ENCODE peak calls at places on chromosomes 6 and 20, in nine cellular contexts. X, O, R, Z, F, G, T, B and A are unnamed samples.
A peak's percentile ranks its signal among the peaks of the same experiment; 100 is the strongest.

GRCh38 chr6:33197431-33198048 is 2.9 kb downstream of the RXRB start:
- DNase-seq in X (peak; percentile 68), O (peak; percentile 82), R (peak; percentile 68), Z (peak; percentile 79), F (peak; percentile 76), G (peak; percentile 81), T (peak; percentile 37), B (no peak), A (no peak)

GRCh38 chr6:31834704-31835375 is 7.3 kb downstream of the HSPA1B start:
- DNase-seq in X (peak; percentile 79), O (peak; percentile 76), R (peak; percentile 72), Z (no peak), F (peak; percentile 77), G (no peak), T (peak; percentile 81), B (peak; percentile 74), A (no peak)

GRCh38 chr6:95797054-95797453 is 218.7 kb upstream of the FUT9 start:
- DNase-seq in X (no peak), O (no peak), R (no peak), Z (no peak), F (no peak), G (no peak), T (no peak), B (no peak), A (no peak)

GRCh38 chr20:32524871-32525501 is 60.1 kb downstream of the NOL4L start:
- DNase-seq in X (no peak), O (no peak), R (peak; percentile 88), Z (no peak), F (peak; percentile 92), G (no peak), T (peak; percentile 48), B (peak; percentile 82), A (no peak)

GRCh38 chr6:118263929-118264486 is 284.1 kb upstream of the PLN start:
- DNase-seq in X (peak; percentile 5), O (peak; percentile 44), R (no peak), Z (peak; percentile 33), F (no peak), G (peak; percentile 52), T (no peak), B (no peak), A (no peak)

GRCh38 chr6:11460837-11461661 is 76.5 kb upstream of the TMEM170B start:
- DNase-seq in X (no peak), O (no peak), R (no peak), Z (no peak), F (no peak), G (no peak), T (no peak), B (no peak), A (peak; percentile 5)

GRCh38 chr20:44460795-44461141 is 14.9 kb upstream of the TTPAL start:
- DNase-seq in X (peak; percentile 45), O (peak; percentile 46), R (no peak), Z (peak; percentile 57), F (no peak), G (peak; percentile 66), T (no peak), B (no peak), A (no peak)

GRCh38 chr6:106117579-106117978 is 31.4 kb downstream of the PRDM1 start:
- DNase-seq in X (no peak), O (no peak), R (no peak), Z (no peak), F (no peak), G (no peak), T (no peak), B (no peak), A (no peak)

DNA sequence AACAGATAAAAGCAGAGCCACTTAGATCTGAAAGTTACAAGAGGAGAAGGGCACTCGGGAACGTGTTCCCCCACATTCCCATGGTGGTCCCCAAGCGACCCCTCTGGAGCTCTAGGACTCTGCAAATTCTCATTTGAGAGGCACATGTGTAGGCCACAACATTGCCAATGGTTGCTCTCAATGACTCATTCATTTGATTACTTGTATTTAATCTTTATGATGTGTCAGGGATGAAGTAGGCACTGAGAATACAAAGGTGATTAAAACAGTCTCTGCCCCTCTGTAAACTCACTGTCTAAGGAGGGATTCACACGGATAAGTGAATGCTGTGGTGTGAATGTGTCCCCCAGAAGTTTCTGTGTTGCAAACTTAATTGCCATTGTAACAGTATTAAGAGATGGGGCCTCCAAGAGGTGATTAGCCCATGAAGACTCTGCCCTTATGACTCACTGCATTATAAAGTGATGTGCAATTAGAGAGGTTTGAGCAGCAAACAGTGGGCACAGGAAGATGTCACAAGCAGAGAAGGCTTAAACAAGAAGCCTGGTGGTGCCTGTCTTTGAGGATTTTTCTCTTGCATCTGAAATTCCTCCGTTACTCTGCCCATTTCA is 34.0 kb upstream of the TRAM2 start:
- DNase-seq in X (no peak), O (no peak), R (no peak), Z (no peak), F (no peak), G (peak; percentile 51), T (no peak), B (no peak), A (no peak)
- H3K4me3 ChIP-seq in X (no peak overlapping the region), O (no peak overlapping the region), R (no peak overlapping the region), Z (no peak overlapping the region), F (no peak overlapping the region), G (no peak overlapping the region), T (no peak overlapping the region), B (no peak overlapping the region), A (no peak overlapping the region)

GRCh38 chr6:45737331-45738056 is 278.2 kb downstream of the CLIC5 start:
- DNase-seq in X (no peak), O (no peak), R (no peak), Z (no peak), F (no peak), G (no peak), T (no peak), B (no peak), A (no peak)
- H3K4me3 ChIP-seq in X (no peak overlapping the region), O (no peak overlapping the region), R (no peak overlapping the region), Z (no peak overlapping the region), F (no peak overlapping the region), G (no peak overlapping the region), T (no peak overlapping the region), B (no peak overlapping the region), A (no peak overlapping the region)

GRCh38 chr6:25232478-25232877 is 46.7 kb upstream of the CARMIL1 start:
- DNase-seq in X (no peak), O (no peak), R (no peak), Z (no peak), F (no peak), G (peak; percentile 39), T (no peak), B (peak; percentile 43), A (no peak)
- H3K4me3 ChIP-seq in X (no peak overlapping the region), O (no peak overlapping the region), R (no peak overlapping the region), Z (no peak overlapping the region), F (no peak overlapping the region), G (no peak overlapping the region), T (no peak overlapping the region), B (no peak overlapping the region), A (peak overlapping the region; percentile 9)

GRCh38 chr6:29295623-29296022 is 5.9 kb upstream of the OR14J1 start:
- DNase-seq in X (no peak), O (no peak), R (no peak), Z (no peak), F (no peak), G (no peak), T (no peak), B (no peak), A (no peak)
- H3K4me3 ChIP-seq in X (no peak overlapping the region), O (no peak overlapping the region), R (no peak overlapping the region), Z (no peak overlapping the region), F (no peak overlapping the region), G (no peak overlapping the region), T (no peak overlapping the region), B (no peak overlapping the region), A (no peak overlapping the region)